ENCODE peak calls at places on chromosome 11, in eight cellular contexts. One of them, this sample, is unnamed. For H3K9me3 and H3K4me1, the result is how much of the 10 kb centered on the place peaks cover.

GRCh38 chr11:2612884-2613571 is 86.8 kb downstream of the KCNQ1OT1 start:
- DNase-seq in thoracic aorta: no peak
- DNase-seq in naive thymus-derived CD4-positive, alpha-beta T cell: no peak
- DNase-seq in CD8-positive, alpha-beta T cell: no peak
- DNase-seq in left ventricle myocardium inferior: no peak
- DNase-seq in OCI-LY7: no peak
- DNase-seq in K562: no peak
- DNase-seq in stomach: no peak
- DNase-seq in this sample: no peak

GRCh38 chr11:73752216-73752867 is 8.5 kb downstream of the RAB6A start:
- DNase-seq in stomach: no peak
- DNase-seq in left ventricle myocardium inferior: no peak
- DNase-seq in K562: no peak
- DNase-seq in OCI-LY7: no peak
- DNase-seq in naive thymus-derived CD4-positive, alpha-beta T cell: no peak
- DNase-seq in thoracic aorta: no peak
- DNase-seq in CD8-positive, alpha-beta T cell: no peak
- DNase-seq in this sample: no peak

GRCh38 chr11:14789879-14790484 is 102.0 kb downstream of the CYP2R1 start:
- DNase-seq in left ventricle myocardium inferior: no peak
- DNase-seq in naive thymus-derived CD4-positive, alpha-beta T cell: peak
- DNase-seq in OCI-LY7: peak
- DNase-seq in CD8-positive, alpha-beta T cell: no peak
- DNase-seq in K562: no peak
- DNase-seq in thoracic aorta: no peak
- DNase-seq in stomach: no peak
- DNase-seq in this sample: no peak

GRCh38 chr11:63826471-63827190 is 12.3 kb upstream of the MARK2 start:
- DNase-seq in left ventricle myocardium inferior: no peak
- DNase-seq in K562: no peak
- DNase-seq in OCI-LY7: no peak
- DNase-seq in stomach: peak
- DNase-seq in CD8-positive, alpha-beta T cell: no peak
- DNase-seq in thoracic aorta: no peak
- DNase-seq in naive thymus-derived CD4-positive, alpha-beta T cell: no peak
- DNase-seq in this sample: no peak

GRCh38 chr11:93169950-93170561 is 27.7 kb downstream of the SLC36A4 start:
- DNase-seq in thoracic aorta: no peak
- DNase-seq in K562: no peak
- DNase-seq in OCI-LY7: peak
- DNase-seq in naive thymus-derived CD4-positive, alpha-beta T cell: peak
- DNase-seq in stomach: no peak
- DNase-seq in left ventricle myocardium inferior: no peak
- DNase-seq in CD8-positive, alpha-beta T cell: no peak
- DNase-seq in this sample: no peak

GRCh38 chr11:116782728-116783127 is 5.1 kb downstream of the ZPR1 start:
- DNase-seq in OCI-LY7: no peak
- DNase-seq in K562: no peak
- DNase-seq in stomach: no peak
- DNase-seq in naive thymus-derived CD4-positive, alpha-beta T cell: no peak
- DNase-seq in left ventricle myocardium inferior: no peak
- DNase-seq in thoracic aorta: no peak
- DNase-seq in CD8-positive, alpha-beta T cell: no peak
- DNase-seq in this sample: no peak

GRCh38 chr11:19789840-19790710 is 77.4 kb downstream of the NAV2 start:
- DNase-seq in CD8-positive, alpha-beta T cell: no peak
- DNase-seq in thoracic aorta: no peak
- DNase-seq in stomach: no peak
- DNase-seq in naive thymus-derived CD4-positive, alpha-beta T cell: no peak
- DNase-seq in K562: no peak
- DNase-seq in left ventricle myocardium inferior: no peak
- DNase-seq in OCI-LY7: no peak
- DNase-seq in this sample: no peak

GRCh38 chr11:45149483-45150056 is 3.1 kb downstream of the PRDM11 start:
- DNase-seq in OCI-LY7: no peak
- DNase-seq in K562: no peak
- DNase-seq in CD8-positive, alpha-beta T cell: peak
- DNase-seq in naive thymus-derived CD4-positive, alpha-beta T cell: no peak
- DNase-seq in stomach: no peak
- DNase-seq in left ventricle myocardium inferior: no peak
- DNase-seq in thoracic aorta: no peak
- DNase-seq in this sample: no peak

GRCh38 chr11:61488651-61489291 is 19.8 kb upstream of the LRRC10B start:
- DNase-seq in naive thymus-derived CD4-positive, alpha-beta T cell: no peak
- DNase-seq in left ventricle myocardium inferior: peak
- DNase-seq in stomach: peak
- DNase-seq in thoracic aorta: no peak
- DNase-seq in CD8-positive, alpha-beta T cell: no peak
- DNase-seq in K562: peak
- DNase-seq in OCI-LY7: no peak
- DNase-seq in this sample: peak

GRCh38 chr11:90241414-90241813 is 18.6 kb upstream of the CHORDC1 start:
- DNase-seq in K562: no peak
- DNase-seq in CD8-positive, alpha-beta T cell: no peak
- DNase-seq in left ventricle myocardium inferior: no peak
- DNase-seq in OCI-LY7: no peak
- DNase-seq in stomach: no peak
- DNase-seq in thoracic aorta: no peak
- DNase-seq in naive thymus-derived CD4-positive, alpha-beta T cell: no peak
- DNase-seq in this sample: no peak

GRCh38 chr11:73716153-73717056 is 44.5 kb downstream of the RAB6A start:
- DNase-seq in OCI-LY7: peak
- DNase-seq in left ventricle myocardium inferior: no peak
- DNase-seq in K562: no peak
- DNase-seq in stomach: no peak
- DNase-seq in naive thymus-derived CD4-positive, alpha-beta T cell: peak
- DNase-seq in CD8-positive, alpha-beta T cell: no peak
- DNase-seq in thoracic aorta: no peak
- DNase-seq in this sample: no peak

GRCh38 chr11:128689586-128689945 is 4.3 kb upstream of the FLI1 start:
- DNase-seq in OCI-LY7: no peak
- DNase-seq in left ventricle myocardium inferior: no peak
- DNase-seq in stomach: no peak
- DNase-seq in naive thymus-derived CD4-positive, alpha-beta T cell: no peak
- DNase-seq in CD8-positive, alpha-beta T cell: no peak
- DNase-seq in thoracic aorta: no peak
- DNase-seq in K562: no peak
- DNase-seq in this sample: peak

GRCh38 chr11:37988031-37988430 is 1390.0 kb upstream of the RAG2 start:
- DNase-seq in stomach: no peak
- DNase-seq in left ventricle myocardium inferior: no peak
- DNase-seq in CD8-positive, alpha-beta T cell: no peak
- DNase-seq in K562: no peak
- DNase-seq in naive thymus-derived CD4-positive, alpha-beta T cell: no peak
- DNase-seq in thoracic aorta: no peak
- DNase-seq in OCI-LY7: no peak
- DNase-seq in this sample: peak

GRCh38 chr11:81104051-81104450 is 1629.6 kb downstream of the FAM181B start:
- DNase-seq in left ventricle myocardium inferior: no peak
- DNase-seq in OCI-LY7: no peak
- DNase-seq in stomach: no peak
- DNase-seq in CD8-positive, alpha-beta T cell: no peak
- DNase-seq in thoracic aorta: no peak
- DNase-seq in naive thymus-derived CD4-positive, alpha-beta T cell: no peak
- DNase-seq in K562: no peak
- DNase-seq in this sample: no peak

GRCh38 chr11:76208829-76209670 is 2.7 kb upstream of the WNT11 start:
- DNase-seq in OCI-LY7: peak
- DNase-seq in K562: no peak
- DNase-seq in CD8-positive, alpha-beta T cell: peak
- DNase-seq in stomach: peak
- DNase-seq in left ventricle myocardium inferior: peak
- DNase-seq in naive thymus-derived CD4-positive, alpha-beta T cell: peak
- DNase-seq in thoracic aorta: no peak
- DNase-seq in this sample: peak

GRCh38 chr11:123833095-123833494 is 26.9 kb upstream of the OR6M1 start:
- DNase-seq in naive thymus-derived CD4-positive, alpha-beta T cell: no peak
- DNase-seq in stomach: no peak
- DNase-seq in CD8-positive, alpha-beta T cell: no peak
- DNase-seq in OCI-LY7: no peak
- DNase-seq in left ventricle myocardium inferior: no peak
- DNase-seq in thoracic aorta: no peak
- DNase-seq in K562: no peak
- DNase-seq in this sample: no peak

GRCh38 chr11:124179311-124179710 is 3.8 kb upstream of the OR10D3 start:
- DNase-seq in left ventricle myocardium inferior: no peak
- DNase-seq in OCI-LY7: no peak
- DNase-seq in K562: no peak
- DNase-seq in naive thymus-derived CD4-positive, alpha-beta T cell: no peak
- DNase-seq in CD8-positive, alpha-beta T cell: no peak
- DNase-seq in thoracic aorta: no peak
- DNase-seq in stomach: no peak
- DNase-seq in this sample: no peak

GRCh38 chr11:96144553-96144952 is 198.4 kb downstream of the MAML2 start:
- DNase-seq in OCI-LY7: no peak
- DNase-seq in naive thymus-derived CD4-positive, alpha-beta T cell: no peak
- DNase-seq in K562: no peak
- DNase-seq in left ventricle myocardium inferior: no peak
- DNase-seq in CD8-positive, alpha-beta T cell: no peak
- DNase-seq in thoracic aorta: no peak
- DNase-seq in stomach: no peak
- DNase-seq in this sample: no peak

GRCh38 chr11:27902981-27903624 is 202.8 kb upstream of the BDNF start:
- DNase-seq in K562: no peak
- DNase-seq in naive thymus-derived CD4-positive, alpha-beta T cell: no peak
- DNase-seq in left ventricle myocardium inferior: no peak
- DNase-seq in thoracic aorta: no peak
- DNase-seq in CD8-positive, alpha-beta T cell: no peak
- DNase-seq in OCI-LY7: no peak
- DNase-seq in stomach: no peak
- DNase-seq in this sample: no peak

GRCh38 chr11:70193411-70194292 is 9.4 kb upstream of the FADD start:
- DNase-seq in K562: no peak
- DNase-seq in thoracic aorta: no peak
- DNase-seq in CD8-positive, alpha-beta T cell: no peak
- DNase-seq in stomach: no peak
- DNase-seq in naive thymus-derived CD4-positive, alpha-beta T cell: no peak
- DNase-seq in left ventricle myocardium inferior: no peak
- DNase-seq in OCI-LY7: no peak
- DNase-seq in this sample: no peak

GRCh38 chr11:64040684-64041267 is 5.0 kb downstream of the FLRT1 start:
- DNase-seq in OCI-LY7: peak
- DNase-seq in K562: peak
- DNase-seq in thoracic aorta: no peak
- DNase-seq in stomach: no peak
- DNase-seq in left ventricle myocardium inferior: no peak
- DNase-seq in CD8-positive, alpha-beta T cell: no peak
- DNase-seq in naive thymus-derived CD4-positive, alpha-beta T cell: no peak
- DNase-seq in this sample: no peak

GRCh38 chr11:72730243-72730642 is 22.0 kb downstream of the ARAP1 start:
- DNase-seq in stomach: no peak
- DNase-seq in naive thymus-derived CD4-positive, alpha-beta T cell: no peak
- DNase-seq in OCI-LY7: no peak
- DNase-seq in left ventricle myocardium inferior: no peak
- DNase-seq in thoracic aorta: no peak
- DNase-seq in K562: no peak
- DNase-seq in CD8-positive, alpha-beta T cell: no peak
- DNase-seq in this sample: no peak

GRCh38 chr11:64894070-64894811 is 15.8 kb upstream of the EHD1 start:
- DNase-seq in OCI-LY7: peak
- DNase-seq in K562: peak
- DNase-seq in naive thymus-derived CD4-positive, alpha-beta T cell: peak
- DNase-seq in CD8-positive, alpha-beta T cell: peak
- DNase-seq in stomach: peak
- DNase-seq in left ventricle myocardium inferior: peak
- DNase-seq in thoracic aorta: peak
- DNase-seq in this sample: peak

GRCh38 chr11:69535928-69536327 is 54.5 kb downstream of the LINC01488 start:
- DNase-seq in naive thymus-derived CD4-positive, alpha-beta T cell: no peak
- DNase-seq in left ventricle myocardium inferior: no peak
- DNase-seq in K562: no peak
- DNase-seq in OCI-LY7: no peak
- DNase-seq in stomach: no peak
- DNase-seq in thoracic aorta: no peak
- DNase-seq in CD8-positive, alpha-beta T cell: no peak
- DNase-seq in this sample: no peak

GRCh38 chr11:25992254-25992653 is 339.7 kb upstream of the ANO3 start:
- DNase-seq in CD8-positive, alpha-beta T cell: no peak
- DNase-seq in naive thymus-derived CD4-positive, alpha-beta T cell: no peak
- DNase-seq in stomach: no peak
- DNase-seq in OCI-LY7: no peak
- DNase-seq in K562: no peak
- DNase-seq in left ventricle myocardium inferior: no peak
- DNase-seq in thoracic aorta: no peak
- DNase-seq in this sample: no peak

GRCh38 chr11:32148824-32149223 is 58.0 kb downstream of the RCN1 start:
- DNase-seq in OCI-LY7: no peak
- DNase-seq in CD8-positive, alpha-beta T cell: no peak
- DNase-seq in naive thymus-derived CD4-positive, alpha-beta T cell: no peak
- DNase-seq in K562: no peak
- DNase-seq in stomach: no peak
- DNase-seq in left ventricle myocardium inferior: no peak
- DNase-seq in thoracic aorta: no peak
- DNase-seq in this sample: no peak

GRCh38 chr11:12287009-12287373 is 90.4 kb upstream of the PARVA start:
- DNase-seq in OCI-LY7: no peak
- DNase-seq in left ventricle myocardium inferior: no peak
- DNase-seq in CD8-positive, alpha-beta T cell: no peak
- DNase-seq in K562: no peak
- DNase-seq in thoracic aorta: peak
- DNase-seq in stomach: peak
- DNase-seq in naive thymus-derived CD4-positive, alpha-beta T cell: no peak
- DNase-seq in this sample: no peak

GRCh38 chr11:47550288-47551052 is 2.5 kb downstream of the CELF1 start:
- DNase-seq in K562: no peak
- DNase-seq in stomach: no peak
- DNase-seq in OCI-LY7: peak
- DNase-seq in left ventricle myocardium inferior: no peak
- DNase-seq in naive thymus-derived CD4-positive, alpha-beta T cell: no peak
- DNase-seq in thoracic aorta: no peak
- DNase-seq in CD8-positive, alpha-beta T cell: no peak
- DNase-seq in this sample: no peak
- H3K9me3 ChIP-seq in K562: under half
- H3K9me3 ChIP-seq in stomach: under half
- H3K9me3 ChIP-seq in OCI-LY7: under half
- H3K9me3 ChIP-seq in left ventricle myocardium inferior: under half
- H3K9me3 ChIP-seq in naive thymus-derived CD4-positive, alpha-beta T cell: under half
- H3K9me3 ChIP-seq in thoracic aorta: under half
- H3K9me3 ChIP-seq in CD8-positive, alpha-beta T cell: under half
- H3K9me3 ChIP-seq in this sample: under half

GRCh38 chr11:121035823-121036222 is 11.9 kb downstream of the TBCEL start:
- DNase-seq in left ventricle myocardium inferior: no peak
- DNase-seq in naive thymus-derived CD4-positive, alpha-beta T cell: no peak
- DNase-seq in K562: no peak
- DNase-seq in OCI-LY7: no peak
- DNase-seq in stomach: no peak
- DNase-seq in thoracic aorta: no peak
- DNase-seq in CD8-positive, alpha-beta T cell: no peak
- DNase-seq in this sample: no peak
- H3K4me1 ChIP-seq in left ventricle myocardium inferior: under half
- H3K4me1 ChIP-seq in naive thymus-derived CD4-positive, alpha-beta T cell: under half
- H3K4me1 ChIP-seq in K562: under half
- H3K4me1 ChIP-seq in OCI-LY7: under half
- H3K4me1 ChIP-seq in stomach: under half
- H3K4me1 ChIP-seq in thoracic aorta: under half
- H3K4me1 ChIP-seq in CD8-positive, alpha-beta T cell: under half
- H3K4me1 ChIP-seq in this sample: under half

GRCh38 chr11:9580894-9581293 is 7.4 kb downstream of the WEE1 start:
- DNase-seq in left ventricle myocardium inferior: no peak
- DNase-seq in CD8-positive, alpha-beta T cell: no peak
- DNase-seq in stomach: no peak
- DNase-seq in K562: no peak
- DNase-seq in OCI-LY7: no peak
- DNase-seq in naive thymus-derived CD4-positive, alpha-beta T cell: no peak
- DNase-seq in thoracic aorta: no peak
- DNase-seq in this sample: no peak
- H3K9me3 ChIP-seq in left ventricle myocardium inferior: under half
- H3K9me3 ChIP-seq in CD8-positive, alpha-beta T cell: under half
- H3K9me3 ChIP-seq in stomach: under half
- H3K9me3 ChIP-seq in K562: under half
- H3K9me3 ChIP-seq in OCI-LY7: under half
- H3K9me3 ChIP-seq in naive thymus-derived CD4-positive, alpha-beta T cell: under half
- H3K9me3 ChIP-seq in thoracic aorta: under half
- H3K9me3 ChIP-seq in this sample: under half

GRCh38 chr11:17694711-17695110 is 24.7 kb upstream of the MYOD1 start:
- DNase-seq in CD8-positive, alpha-beta T cell: no peak
- DNase-seq in naive thymus-derived CD4-positive, alpha-beta T cell: no peak
- DNase-seq in stomach: no peak
- DNase-seq in left ventricle myocardium inferior: no peak
- DNase-seq in K562: no peak
- DNase-seq in OCI-LY7: no peak
- DNase-seq in thoracic aorta: no peak
- DNase-seq in this sample: no peak
- H3K4me1 ChIP-seq in CD8-positive, alpha-beta T cell: under half
- H3K4me1 ChIP-seq in naive thymus-derived CD4-positive, alpha-beta T cell: under half
- H3K4me1 ChIP-seq in stomach: under half
- H3K4me1 ChIP-seq in left ventricle myocardium inferior: under half
- H3K4me1 ChIP-seq in K562: under half
- H3K4me1 ChIP-seq in OCI-LY7: under half
- H3K4me1 ChIP-seq in thoracic aorta: under half
- H3K4me1 ChIP-seq in this sample: under half

This sample was measured in heart right ventricle.